ENCODE peak calls at places on chromosomes 1 and 21, in four cellular contexts. One of them, this sample, is unnamed.

GRCh38 chr1:27544818-27545612 is 55.0 kb upstream of the WASF2 start:
- DNase-seq in uterus: peak; percentile 84
- DNase-seq in progenitor cell of endocrine pancreas: no peak
- DNase-seq in left ventricle myocardium inferior: peak; percentile 83
- DNase-seq in this sample: no peak

GRCh38 chr1:59292557-59292956 is 4.3 kb upstream of the FGGY start:
- DNase-seq in uterus: no peak
- DNase-seq in progenitor cell of endocrine pancreas: no peak
- DNase-seq in left ventricle myocardium inferior: no peak
- DNase-seq in this sample: peak; percentile 22

GRCh38 chr1:84298688-84299535 is 2.6 kb upstream of the SAMD13 start:
- DNase-seq in progenitor cell of endocrine pancreas: peak; percentile 30
- DNase-seq in left ventricle myocardium inferior: peak; percentile 26
- DNase-seq in uterus: peak; percentile 20
- DNase-seq in this sample: peak; percentile 47

GRCh38 chr1:53324728-53325297 is 3.1 kb downstream of the LRP8 start:
- DNase-seq in left ventricle myocardium inferior: no peak
- DNase-seq in uterus: no peak
- DNase-seq in progenitor cell of endocrine pancreas: no peak
- DNase-seq in this sample: no peak

GRCh38 chr1:76799700-76800099 is 67.6 kb upstream of the ST6GALNAC5 start:
- DNase-seq in left ventricle myocardium inferior: no peak
- DNase-seq in uterus: no peak
- DNase-seq in progenitor cell of endocrine pancreas: no peak
- DNase-seq in this sample: no peak

GRCh38 chr1:41917835-41918449 is 780 bp downstream of the HIVEP3 start:
- DNase-seq in progenitor cell of endocrine pancreas: peak; percentile 44
- DNase-seq in uterus: no peak
- DNase-seq in left ventricle myocardium inferior: peak; percentile 47
- DNase-seq in this sample: peak; percentile 43

GRCh38 chr21:14241322-14241721 is 25.4 kb downstream of the RBM11 start:
- DNase-seq in uterus: no peak
- DNase-seq in progenitor cell of endocrine pancreas: no peak
- DNase-seq in left ventricle myocardium inferior: no peak
- DNase-seq in this sample: no peak

GRCh38 chr1:27342778-27343638 is 1.2 kb downstream of the SYTL1 start:
- DNase-seq in uterus: no peak
- DNase-seq in progenitor cell of endocrine pancreas: no peak
- DNase-seq in left ventricle myocardium inferior: no peak
- DNase-seq in this sample: peak; percentile 76

GRCh38 chr21:36184561-36184960 is 27.9 kb downstream of the DOP1B start:
- DNase-seq in progenitor cell of endocrine pancreas: no peak
- DNase-seq in left ventricle myocardium inferior: no peak
- DNase-seq in uterus: no peak
- DNase-seq in this sample: no peak

GRCh38 chr1:244046907-244047738 is 4.0 kb upstream of the ZBTB18 start:
- DNase-seq in left ventricle myocardium inferior: no peak
- DNase-seq in uterus: no peak
- DNase-seq in progenitor cell of endocrine pancreas: no peak
- DNase-seq in this sample: no peak

GRCh38 chr1:235056937-235057336 is 71.7 kb downstream of the TOMM20 start:
- DNase-seq in progenitor cell of endocrine pancreas: no peak
- DNase-seq in left ventricle myocardium inferior: no peak
- DNase-seq in uterus: no peak
- DNase-seq in this sample: no peak
- TF ChIP-seq CTCF in progenitor cell of endocrine pancreas: no peak
- TF ChIP-seq CTCF in left ventricle myocardium inferior: no peak
- TF ChIP-seq CTCF in uterus: no peak
- TF ChIP-seq CTCF in this sample: no peak

GRCh38 chr1:35454175-35454574 is 103.0 kb downstream of the KIAA0319L start:
- DNase-seq in progenitor cell of endocrine pancreas: no peak
- DNase-seq in left ventricle myocardium inferior: no peak
- DNase-seq in uterus: no peak
- DNase-seq in this sample: no peak

GRCh38 chr1:35451125-35451528 is 106.1 kb downstream of the KIAA0319L start:
- DNase-seq in left ventricle myocardium inferior: peak; percentile 83
- DNase-seq in progenitor cell of endocrine pancreas: peak; percentile 64
- DNase-seq in uterus: peak; percentile 76
- DNase-seq in this sample: peak; percentile 79

GRCh38 chr1:35449334-35450008 is 107.7 kb downstream of the KIAA0319L start:
- DNase-seq in progenitor cell of endocrine pancreas: no peak
- DNase-seq in left ventricle myocardium inferior: no peak
- DNase-seq in uterus: no peak
- DNase-seq in this sample: no peak

GRCh38 chr1:35454616-35455015 is 102.6 kb downstream of the KIAA0319L start:
- DNase-seq in left ventricle myocardium inferior: no peak
- DNase-seq in uterus: no peak
- DNase-seq in progenitor cell of endocrine pancreas: no peak
- DNase-seq in this sample: no peak

DNA sequence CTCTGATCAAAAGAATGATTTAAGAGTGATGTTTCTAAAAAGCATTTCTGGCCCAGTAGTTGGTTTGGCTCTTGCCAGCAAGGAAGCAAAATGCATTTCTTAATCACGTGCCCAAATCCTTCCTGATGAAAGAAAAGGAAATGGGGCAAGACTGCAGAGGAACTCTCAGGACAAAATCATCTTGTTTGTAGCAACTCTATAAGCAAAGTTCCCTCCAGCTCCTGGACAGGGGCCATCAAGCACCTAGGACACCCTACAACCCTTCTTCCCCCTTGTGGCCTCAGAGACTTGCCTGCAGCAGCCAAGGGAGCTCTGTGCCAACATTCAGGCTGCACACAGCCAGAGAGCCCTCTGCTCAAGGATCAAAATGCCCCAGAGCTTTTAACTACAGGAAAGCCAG is 105.1 kb downstream of the KIAA0319L start:
- DNase-seq in uterus: no peak
- DNase-seq in progenitor cell of endocrine pancreas: no peak
- DNase-seq in left ventricle myocardium inferior: peak; percentile 60
- DNase-seq in this sample: no peak
- TF ChIP-seq CTCF in uterus: peak; percentile 7
- TF ChIP-seq CTCF in progenitor cell of endocrine pancreas: no peak
- TF ChIP-seq CTCF in left ventricle myocardium inferior: peak; percentile 48
- TF ChIP-seq CTCF in this sample: no peak

GRCh38 chr1:15830284-15830657 is 17.2 kb upstream of the SPEN start:
- DNase-seq in uterus: no peak
- DNase-seq in left ventricle myocardium inferior: no peak
- DNase-seq in progenitor cell of endocrine pancreas: no peak
- DNase-seq in this sample: no peak
- TF ChIP-seq CTCF in uterus: no peak
- TF ChIP-seq CTCF in left ventricle myocardium inferior: no peak
- TF ChIP-seq CTCF in progenitor cell of endocrine pancreas: peak; percentile 8
- TF ChIP-seq CTCF in this sample: no peak

GRCh38 chr1:14390816-14391215 is 207.7 kb upstream of the KAZN start:
- DNase-seq in left ventricle myocardium inferior: no peak
- DNase-seq in uterus: no peak
- DNase-seq in progenitor cell of endocrine pancreas: no peak
- DNase-seq in this sample: no peak
- TF ChIP-seq CTCF in left ventricle myocardium inferior: no peak
- TF ChIP-seq CTCF in uterus: no peak
- TF ChIP-seq CTCF in progenitor cell of endocrine pancreas: no peak
- TF ChIP-seq CTCF in this sample: no peak

GRCh38 chr1:96236156-96236739 is 485.3 kb upstream of the PTBP2 start:
- DNase-seq in progenitor cell of endocrine pancreas: no peak
- DNase-seq in left ventricle myocardium inferior: no peak
- DNase-seq in uterus: peak; percentile 15
- DNase-seq in this sample: no peak
- TF ChIP-seq CTCF in progenitor cell of endocrine pancreas: peak; percentile 68
- TF ChIP-seq CTCF in left ventricle myocardium inferior: peak; percentile 64
- TF ChIP-seq CTCF in uterus: peak; percentile 57
- TF ChIP-seq CTCF in this sample: no peak

GRCh38 chr1:200409203-200409760 is 554 bp downstream of the ZNF281 start:
- DNase-seq in progenitor cell of endocrine pancreas: peak; percentile 18
- DNase-seq in uterus: peak; percentile 24
- DNase-seq in left ventricle myocardium inferior: peak; percentile 30
- DNase-seq in this sample: peak; percentile 13
- TF ChIP-seq CTCF in progenitor cell of endocrine pancreas: no peak
- TF ChIP-seq CTCF in uterus: no peak
- TF ChIP-seq CTCF in left ventricle myocardium inferior: no peak
- TF ChIP-seq CTCF in this sample: no peak

GRCh38 chr21:42489006-42489563 is 6.9 kb downstream of the RSPH1 start:
- DNase-seq in left ventricle myocardium inferior: no peak
- DNase-seq in uterus: no peak
- DNase-seq in progenitor cell of endocrine pancreas: no peak
- DNase-seq in this sample: no peak
- TF ChIP-seq CTCF in left ventricle myocardium inferior: no peak
- TF ChIP-seq CTCF in uterus: no peak
- TF ChIP-seq CTCF in progenitor cell of endocrine pancreas: no peak
- TF ChIP-seq CTCF in this sample: no peak

GRCh38 chr1:155083865-155084721 is 5.5 kb downstream of the EFNA3 start:
- DNase-seq in uterus: peak; percentile 41
- DNase-seq in left ventricle myocardium inferior: no peak
- DNase-seq in progenitor cell of endocrine pancreas: no peak
- DNase-seq in this sample: no peak
- TF ChIP-seq CTCF in uterus: no peak
- TF ChIP-seq CTCF in left ventricle myocardium inferior: no peak
- TF ChIP-seq CTCF in progenitor cell of endocrine pancreas: no peak
- TF ChIP-seq CTCF in this sample: no peak

GRCh38 chr1:9448132-9449105 is 90.8 kb upstream of the SLC25A33 start:
- DNase-seq in left ventricle myocardium inferior: no peak
- DNase-seq in uterus: no peak
- DNase-seq in progenitor cell of endocrine pancreas: no peak
- DNase-seq in this sample: no peak
- TF ChIP-seq CTCF in left ventricle myocardium inferior: peak; percentile 38
- TF ChIP-seq CTCF in uterus: no peak
- TF ChIP-seq CTCF in progenitor cell of endocrine pancreas: no peak
- TF ChIP-seq CTCF in this sample: no peak

GRCh38 chr1:98103617-98104284 is 182.9 kb upstream of the DPYD start:
- DNase-seq in left ventricle myocardium inferior: no peak
- DNase-seq in uterus: no peak
- DNase-seq in progenitor cell of endocrine pancreas: no peak
- DNase-seq in this sample: no peak
- TF ChIP-seq CTCF in left ventricle myocardium inferior: no peak
- TF ChIP-seq CTCF in uterus: no peak
- TF ChIP-seq CTCF in progenitor cell of endocrine pancreas: no peak
- TF ChIP-seq CTCF in this sample: no peak